ENCODE peak calls at places on chromosomes 3 and 15, in eight cellular contexts. One of them, this sample, is unnamed.

GRCh38 chr15:25946241-25946786 is 83.2 kb upstream of the ATP10A start:
- DNase-seq in A549: no peak
- DNase-seq in K562: no peak
- DNase-seq in sigmoid colon: no peak
- DNase-seq in stomach: no peak
- DNase-seq in upper lobe of left lung: peak
- DNase-seq in SK-N-SH: no peak
- DNase-seq in tibial nerve: no peak
- DNase-seq in this sample: no peak

GRCh38 chr3:8762607-8763377 is 6.6 kb downstream of the OXTR start:
- DNase-seq in SK-N-SH: no peak
- DNase-seq in tibial nerve: no peak
- DNase-seq in K562: no peak
- DNase-seq in stomach: no peak
- DNase-seq in A549: no peak
- DNase-seq in upper lobe of left lung: no peak
- DNase-seq in sigmoid colon: no peak
- DNase-seq in this sample: no peak

GRCh38 chr15:29815705-29816042 is 6.6 kb downstream of the TJP1 start:
- DNase-seq in sigmoid colon: no peak
- DNase-seq in K562: no peak
- DNase-seq in stomach: no peak
- DNase-seq in upper lobe of left lung: no peak
- DNase-seq in tibial nerve: no peak
- DNase-seq in A549: no peak
- DNase-seq in SK-N-SH: no peak
- DNase-seq in this sample: no peak

GRCh38 chr3:134369861-134370596 is 4.2 kb downstream of the AMOTL2 start:
- DNase-seq in A549: no peak
- DNase-seq in K562: no peak
- DNase-seq in sigmoid colon: peak
- DNase-seq in tibial nerve: no peak
- DNase-seq in stomach: no peak
- DNase-seq in SK-N-SH: no peak
- DNase-seq in upper lobe of left lung: no peak
- DNase-seq in this sample: no peak

GRCh38 chr15:60580650-60581415 is 101.9 kb upstream of the ICE2 start:
- DNase-seq in upper lobe of left lung: no peak
- DNase-seq in sigmoid colon: no peak
- DNase-seq in tibial nerve: no peak
- DNase-seq in A549: no peak
- DNase-seq in SK-N-SH: no peak
- DNase-seq in stomach: no peak
- DNase-seq in K562: no peak
- DNase-seq in this sample: no peak

GRCh38 chr3:71532639-71533395 is 50.7 kb downstream of the FOXP1 start:
- DNase-seq in sigmoid colon: no peak
- DNase-seq in tibial nerve: peak
- DNase-seq in SK-N-SH: no peak
- DNase-seq in A549: peak
- DNase-seq in K562: no peak
- DNase-seq in stomach: no peak
- DNase-seq in upper lobe of left lung: no peak
- DNase-seq in this sample: no peak

GRCh38 chr15:93861413-93861812 is 369.9 kb upstream of the MCTP2 start:
- DNase-seq in A549: no peak
- DNase-seq in tibial nerve: no peak
- DNase-seq in sigmoid colon: no peak
- DNase-seq in SK-N-SH: peak
- DNase-seq in upper lobe of left lung: no peak
- DNase-seq in stomach: no peak
- DNase-seq in K562: no peak
- DNase-seq in this sample: no peak

GRCh38 chr3:107650788-107651187 is 128.0 kb downstream of the BBX start:
- DNase-seq in upper lobe of left lung: no peak
- DNase-seq in sigmoid colon: no peak
- DNase-seq in SK-N-SH: no peak
- DNase-seq in stomach: no peak
- DNase-seq in tibial nerve: no peak
- DNase-seq in K562: no peak
- DNase-seq in A549: no peak
- DNase-seq in this sample: no peak

GRCh38 chr3:119778811-119779210 is 3.1 kb upstream of the NR1I2 start:
- DNase-seq in stomach: no peak
- DNase-seq in SK-N-SH: no peak
- DNase-seq in K562: no peak
- DNase-seq in tibial nerve: no peak
- DNase-seq in A549: no peak
- DNase-seq in upper lobe of left lung: no peak
- DNase-seq in sigmoid colon: no peak
- DNase-seq in this sample: no peak

GRCh38 chr3:20280257-20280656 is 94.3 kb upstream of the SGO1 start:
- DNase-seq in stomach: no peak
- DNase-seq in sigmoid colon: no peak
- DNase-seq in tibial nerve: no peak
- DNase-seq in A549: no peak
- DNase-seq in SK-N-SH: no peak
- DNase-seq in K562: no peak
- DNase-seq in upper lobe of left lung: no peak
- DNase-seq in this sample: no peak

GRCh38 chr15:73983211-73983727 is 8.8 kb downstream of the STOML1 start:
- DNase-seq in K562: no peak
- DNase-seq in upper lobe of left lung: peak
- DNase-seq in stomach: no peak
- DNase-seq in sigmoid colon: peak
- DNase-seq in SK-N-SH: peak
- DNase-seq in A549: no peak
- DNase-seq in tibial nerve: no peak
- DNase-seq in this sample: no peak

GRCh38 chr3:117454236-117454635 is 744.7 kb downstream of the TUSC7 start:
- DNase-seq in tibial nerve: no peak
- DNase-seq in sigmoid colon: no peak
- DNase-seq in upper lobe of left lung: no peak
- DNase-seq in K562: no peak
- DNase-seq in SK-N-SH: no peak
- DNase-seq in A549: peak
- DNase-seq in stomach: no peak
- DNase-seq in this sample: no peak

GRCh38 chr3:193545304-193545703 is 9.4 kb downstream of the ATP13A4 start:
- DNase-seq in stomach: no peak
- DNase-seq in tibial nerve: no peak
- DNase-seq in K562: no peak
- DNase-seq in upper lobe of left lung: no peak
- DNase-seq in sigmoid colon: no peak
- DNase-seq in A549: no peak
- DNase-seq in SK-N-SH: no peak
- DNase-seq in this sample: no peak

GRCh38 chr3:40299721-40300335 is 9.7 kb upstream of the EIF1B start:
- DNase-seq in SK-N-SH: no peak
- DNase-seq in tibial nerve: no peak
- DNase-seq in upper lobe of left lung: no peak
- DNase-seq in A549: peak
- DNase-seq in K562: no peak
- DNase-seq in stomach: no peak
- DNase-seq in sigmoid colon: no peak
- DNase-seq in this sample: no peak

GRCh38 chr3:14532691-14533456 is 7.3 kb downstream of the GRIP2 start:
- DNase-seq in A549: no peak
- DNase-seq in tibial nerve: no peak
- DNase-seq in stomach: peak
- DNase-seq in upper lobe of left lung: no peak
- DNase-seq in sigmoid colon: no peak
- DNase-seq in K562: peak
- DNase-seq in SK-N-SH: peak
- DNase-seq in this sample: no peak

GRCh38 chr15:74893627-74894026 is 3.8 kb downstream of the MPI start:
- DNase-seq in SK-N-SH: no peak
- DNase-seq in A549: no peak
- DNase-seq in tibial nerve: no peak
- DNase-seq in K562: no peak
- DNase-seq in sigmoid colon: no peak
- DNase-seq in stomach: no peak
- DNase-seq in upper lobe of left lung: no peak
- DNase-seq in this sample: no peak

GRCh38 chr3:181212271-181212670 is 222.7 kb upstream of the DNAJC19 start:
- DNase-seq in K562: no peak
- DNase-seq in upper lobe of left lung: no peak
- DNase-seq in sigmoid colon: no peak
- DNase-seq in stomach: no peak
- DNase-seq in SK-N-SH: no peak
- DNase-seq in A549: no peak
- DNase-seq in tibial nerve: no peak
- DNase-seq in this sample: no peak

GRCh38 chr3:169527539-169527938 is 136.0 kb downstream of the MECOM start:
- DNase-seq in A549: no peak
- DNase-seq in K562: no peak
- DNase-seq in upper lobe of left lung: no peak
- DNase-seq in tibial nerve: no peak
- DNase-seq in SK-N-SH: no peak
- DNase-seq in sigmoid colon: no peak
- DNase-seq in stomach: no peak
- DNase-seq in this sample: no peak

GRCh38 chr15:42371125-42371524 is 11.8 kb downstream of the CAPN3 start:
- DNase-seq in sigmoid colon: no peak
- DNase-seq in A549: peak
- DNase-seq in SK-N-SH: no peak
- DNase-seq in K562: peak
- DNase-seq in stomach: no peak
- DNase-seq in upper lobe of left lung: no peak
- DNase-seq in tibial nerve: no peak
- DNase-seq in this sample: no peak

GRCh38 chr3:112671930-112672715 is 31.2 kb upstream of the CCDC80 start:
- DNase-seq in stomach: no peak
- DNase-seq in tibial nerve: no peak
- DNase-seq in sigmoid colon: no peak
- DNase-seq in SK-N-SH: no peak
- DNase-seq in upper lobe of left lung: no peak
- DNase-seq in A549: peak
- DNase-seq in K562: no peak
- DNase-seq in this sample: no peak

GRCh38 chr3:126418256-126418530 is 23.5 kb downstream of the CFAP100 start:
- DNase-seq in K562: no peak
- DNase-seq in A549: no peak
- DNase-seq in stomach: no peak
- DNase-seq in upper lobe of left lung: no peak
- DNase-seq in SK-N-SH: peak
- DNase-seq in tibial nerve: no peak
- DNase-seq in sigmoid colon: peak
- DNase-seq in this sample: no peak

DNA sequence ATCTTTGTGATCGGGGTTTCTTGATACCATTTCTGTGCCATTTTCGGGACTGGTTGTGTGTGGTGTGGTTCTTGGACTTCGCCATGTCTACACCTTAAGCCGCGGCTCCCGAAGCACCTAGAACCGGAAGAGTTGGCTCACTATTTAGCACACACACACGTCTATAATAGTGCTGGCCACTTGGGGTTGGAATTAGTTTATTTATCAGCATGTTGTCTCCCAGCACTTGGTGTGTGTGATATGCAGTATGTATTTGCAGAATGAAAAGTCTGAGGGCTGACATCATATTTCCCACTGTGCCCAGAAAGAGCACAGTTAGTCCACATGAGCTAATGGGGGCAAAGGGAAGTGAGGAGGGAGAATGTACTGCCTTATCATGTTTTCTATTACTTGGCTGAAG is 23.6 kb downstream of the MLH1 start:
- DNase-seq in sigmoid colon: no peak
- DNase-seq in tibial nerve: no peak
- DNase-seq in stomach: no peak
- DNase-seq in upper lobe of left lung: no peak
- DNase-seq in A549: no peak
- DNase-seq in K562: no peak
- DNase-seq in SK-N-SH: no peak
- DNase-seq in this sample: no peak
- TF ChIP-seq EP300 in sigmoid colon: no peak
- TF ChIP-seq EP300 in tibial nerve: no peak
- TF ChIP-seq EP300 in stomach: no peak
- TF ChIP-seq EP300 in upper lobe of left lung: no peak
- TF ChIP-seq EP300 in A549: no peak
- TF ChIP-seq EP300 in K562: no peak
- TF ChIP-seq EP300 in SK-N-SH: no peak
- TF ChIP-seq EP300 in this sample: no peak

GRCh38 chr15:80071652-80072051 is 12.2 kb downstream of the ZFAND6 start:
- DNase-seq in A549: no peak
- DNase-seq in tibial nerve: no peak
- DNase-seq in stomach: no peak
- DNase-seq in K562: no peak
- DNase-seq in SK-N-SH: no peak
- DNase-seq in upper lobe of left lung: no peak
- DNase-seq in sigmoid colon: no peak
- DNase-seq in this sample: no peak
- H3K4me3 ChIP-seq in A549: peak
- H3K4me3 ChIP-seq in tibial nerve: no peak
- H3K4me3 ChIP-seq in stomach: peak
- H3K4me3 ChIP-seq in K562: no peak
- H3K4me3 ChIP-seq in SK-N-SH: peak
- H3K4me3 ChIP-seq in upper lobe of left lung: peak
- H3K4me3 ChIP-seq in sigmoid colon: no peak
- H3K4me3 ChIP-seq in this sample: no peak

DNA sequence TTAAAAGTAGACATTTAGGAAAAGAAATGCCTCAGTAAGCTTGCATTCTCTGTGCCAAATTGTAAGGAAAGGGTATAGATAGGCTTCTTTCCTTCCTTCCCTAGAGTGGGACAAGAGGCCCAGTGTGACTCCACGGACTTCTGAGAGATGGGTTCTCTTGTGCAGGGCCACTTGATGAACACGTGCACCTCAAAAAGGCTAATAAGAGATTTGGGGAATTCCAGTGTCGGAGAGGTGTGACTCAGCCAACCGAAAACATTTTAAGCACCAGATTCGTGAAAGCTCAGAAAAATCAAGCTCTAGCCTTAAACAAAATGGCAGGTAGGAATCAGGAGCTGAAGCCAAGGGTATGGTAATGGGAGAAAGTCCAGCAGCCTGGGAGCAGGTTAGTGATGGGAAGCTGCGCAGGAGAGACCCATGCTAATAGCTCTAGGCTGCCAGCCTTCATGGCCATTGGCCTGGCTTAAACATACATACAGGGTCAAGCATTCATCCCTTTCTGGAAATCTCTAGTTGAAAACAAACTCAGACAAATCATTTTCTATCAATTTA is 56.2 kb downstream of the SV2B start:
- DNase-seq in SK-N-SH: no peak
- DNase-seq in upper lobe of left lung: no peak
- DNase-seq in sigmoid colon: no peak
- DNase-seq in A549: no peak
- DNase-seq in K562: no peak
- DNase-seq in stomach: no peak
- DNase-seq in tibial nerve: no peak
- DNase-seq in this sample: no peak
- TF ChIP-seq EP300 in SK-N-SH: no peak
- TF ChIP-seq EP300 in upper lobe of left lung: no peak
- TF ChIP-seq EP300 in sigmoid colon: no peak
- TF ChIP-seq EP300 in A549: no peak
- TF ChIP-seq EP300 in K562: no peak
- TF ChIP-seq EP300 in stomach: no peak
- TF ChIP-seq EP300 in tibial nerve: no peak
- TF ChIP-seq EP300 in this sample: no peak

GRCh38 chr3:128492353-128493220 is at the start of gene GATA2:
- DNase-seq in tibial nerve: no peak
- DNase-seq in SK-N-SH: no peak
- DNase-seq in K562: no peak
- DNase-seq in stomach: no peak
- DNase-seq in sigmoid colon: peak
- DNase-seq in A549: no peak
- DNase-seq in upper lobe of left lung: peak
- DNase-seq in this sample: no peak
- H3K4me3 ChIP-seq in tibial nerve: no peak
- H3K4me3 ChIP-seq in SK-N-SH: no peak
- H3K4me3 ChIP-seq in K562: peak
- H3K4me3 ChIP-seq in stomach: peak
- H3K4me3 ChIP-seq in sigmoid colon: no peak
- H3K4me3 ChIP-seq in A549: no peak
- H3K4me3 ChIP-seq in upper lobe of left lung: peak
- H3K4me3 ChIP-seq in this sample: peak